ENCODE peak calls at places on chromosomes 5 and 9, in eight cellular contexts. P, B, K, X, C, I, Q and M are unnamed samples.

GRCh38 chr5:77973253-77973609 is 197.1 kb upstream of the TBCA start:
- DNase-seq in C (no peak), K (no peak), B (no peak), P (no peak), X (no peak), Q (no peak), I (no peak), M (no peak)

GRCh38 chr5:59620535-59621212 is 272.9 kb downstream of the PDE4D start:
- DNase-seq in Q (no peak), C (no peak), B (no peak), K (no peak), I (no peak), X (no peak), P (no peak), M (no peak)

GRCh38 chr5:161094411-161094810 is 242.4 kb upstream of the ATP10B start:
- DNase-seq in P (no peak), C (peak; percentile 3), X (no peak), I (no peak), B (no peak), Q (no peak), K (no peak), M (no peak)

GRCh38 chr9:86098793-86099694 is at the start of gene GOLM1:
- DNase-seq in P (peak; percentile 64), B (peak; percentile 42), K (peak; percentile 61), I (peak; percentile 17), X (peak; percentile 63), Q (no peak), C (peak; percentile 60), M (peak; percentile 53)

GRCh38 chr9:105065119-105066088 is 137.4 kb upstream of the ABCA1 start:
- DNase-seq in K (no peak), C (no peak), B (no peak), Q (peak; percentile 91), X (peak; percentile 54), P (no peak), I (no peak), M (no peak)

GRCh38 chr5:178548751-178549150 is 41.4 kb downstream of the COL23A1 start:
- DNase-seq in C (no peak), P (no peak), B (no peak), Q (no peak), K (no peak), I (no peak), X (no peak), M (no peak)

GRCh38 chr5:154302181-154302580 is 111.6 kb downstream of the GALNT10 start:
- DNase-seq in X (no peak), B (no peak), K (no peak), Q (no peak), P (peak; percentile 72), I (peak; percentile 29), C (no peak), M (peak; percentile 9)

GRCh38 chr9:105457560-105458294 is 9.9 kb downstream of the FSD1L start:
- DNase-seq in I (no peak), K (no peak), Q (no peak), C (no peak), X (no peak), P (no peak), B (no peak), M (peak; percentile 65)

GRCh38 chr9:112360047-112360804 is 19.7 kb upstream of the HSDL2 start:
- DNase-seq in P (no peak), Q (no peak), K (no peak), C (peak; percentile 58), X (no peak), I (no peak), B (no peak), M (no peak)

GRCh38 chr9:124268248-124268647 is 10.5 kb downstream of the NEK6 start:
- DNase-seq in C (no peak), Q (no peak), K (no peak), B (no peak), I (no peak), P (no peak), X (no peak), M (no peak)

GRCh38 chr9:33620738-33621439 is 96.8 kb downstream of the ANKRD18B start:
- DNase-seq in Q (no peak), I (peak; percentile 89), C (peak; percentile 84), B (no peak), X (peak; percentile 23), P (no peak), K (no peak), M (no peak)

GRCh38 chr9:86354048-86354881 is at the start of gene TUT7:
- DNase-seq in C (peak; percentile 93), I (peak; percentile 95), P (peak; percentile 99), K (peak; percentile 97), B (peak; percentile 97), Q (peak; percentile 90), X (peak; percentile 95), M (peak; percentile 96)

GRCh38 chr5:62960781-62961180 is 382.2 kb downstream of the LRRC70 start:
- DNase-seq in P (no peak), B (no peak), I (no peak), C (no peak), Q (no peak), K (no peak), X (no peak), M (no peak)

GRCh38 chr9:72753261-72753893 is 199.5 kb downstream of the ALDH1A1 start:
- DNase-seq in X (peak; percentile 56), I (no peak), C (peak; percentile 31), Q (no peak), K (no peak), B (peak; percentile 37), P (no peak), M (no peak)

DNA sequence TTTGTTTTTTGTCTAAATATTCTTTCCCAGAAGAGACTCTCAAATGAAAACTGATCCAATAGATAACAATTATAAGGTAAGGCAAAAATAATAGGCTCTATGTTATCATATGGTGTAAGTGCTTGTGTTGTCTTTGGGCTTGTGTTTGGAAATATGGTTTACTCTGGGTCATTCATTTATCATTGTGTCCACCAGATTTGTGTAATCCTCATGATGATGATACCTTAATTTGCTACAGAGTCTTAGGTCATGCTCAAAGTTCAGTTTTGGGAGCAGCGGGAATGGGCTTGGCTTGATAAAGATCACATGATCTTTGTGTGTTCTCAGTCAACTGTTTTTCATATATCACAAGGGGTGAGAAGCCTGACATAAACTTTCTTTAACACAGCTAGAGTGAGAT is 34.2 kb downstream of the PLPPR1 start:
- DNase-seq in K (no peak), I (no peak), X (no peak), B (no peak), C (no peak), P (no peak), Q (peak; percentile 97), M (no peak)
- H3K9me3 ChIP-seq in K (no peaks in the 10 kb centered on the region), I (no peaks in the 10 kb centered on the region), X (no peaks in the 10 kb centered on the region), B (no peaks in the 10 kb centered on the region), C (no peaks in the 10 kb centered on the region), P (no peaks in the 10 kb centered on the region), Q (no peaks in the 10 kb centered on the region), M (no peaks in the 10 kb centered on the region)

GRCh38 chr5:31106259-31106658 is 87.2 kb upstream of the CDH6 start:
- DNase-seq in P (no peak), B (no peak), I (no peak), C (no peak), K (no peak), Q (no peak), X (no peak), M (no peak)

GRCh38 chr5:31104775-31105174 is 88.7 kb upstream of the CDH6 start:
- DNase-seq in X (no peak), I (no peak), P (no peak), B (no peak), C (no peak), K (no peak), Q (no peak), M (no peak)

DNA sequence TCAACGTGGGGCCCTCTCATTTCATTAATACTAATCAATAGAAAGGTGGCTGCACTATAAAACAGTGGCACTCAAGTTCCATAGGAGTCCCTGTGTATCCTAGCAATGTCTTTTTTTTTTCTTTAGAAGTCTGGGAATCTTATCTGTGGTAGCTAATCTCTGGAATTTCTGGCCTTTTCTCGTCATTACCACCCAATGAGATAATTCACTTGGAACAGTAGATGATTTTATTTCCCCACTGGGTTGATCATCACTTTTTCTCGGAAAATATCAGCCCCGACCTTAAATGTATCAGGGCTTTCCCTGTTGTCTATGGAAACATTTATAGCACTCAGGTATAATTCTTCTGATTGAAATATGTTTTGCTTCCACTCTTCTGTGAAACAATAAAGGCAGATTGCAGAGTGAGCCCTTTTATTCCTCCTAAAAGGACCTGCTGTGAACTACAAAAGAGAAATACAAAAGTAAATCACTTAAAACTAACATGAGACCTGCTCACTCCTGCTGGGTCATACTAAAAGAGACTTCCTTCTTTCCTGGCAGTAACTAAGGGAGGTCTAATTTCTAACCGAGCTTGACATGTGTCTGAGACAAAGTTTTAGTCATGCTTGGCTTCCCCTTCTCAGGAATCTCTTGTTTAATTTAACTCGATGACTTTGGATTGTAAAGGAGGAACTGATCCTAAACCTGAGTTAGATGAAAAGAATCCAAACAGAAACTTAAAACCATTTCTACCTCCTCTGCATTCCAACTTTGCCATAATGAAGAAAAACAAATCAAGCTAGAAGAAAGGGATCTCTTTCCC is 86.5 kb upstream of the CDH6 start:
- DNase-seq in B (no peak), P (no peak), K (no peak), C (peak; percentile 90), Q (no peak), X (no peak), I (no peak), M (no peak)
- TF ChIP-seq POLR2A in B (no peak), P (no peak), K (no peak), C (no peak), Q (no peak), X (no peak), I (no peak), M (no peak)

GRCh38 chr9:135919318-135919717 is 12.0 kb upstream of the CAMSAP1 start:
- DNase-seq in B (no peak), P (no peak), X (no peak), K (no peak), C (no peak), I (no peak), Q (no peak), M (no peak)
- H3K9me3 ChIP-seq in B (no peaks in the 10 kb centered on the region), P (no peaks in the 10 kb centered on the region), X (peaks cover 58% of the 10 kb centered on the region), K (peaks cover 34% of the 10 kb centered on the region), C (peaks cover 35% of the 10 kb centered on the region), I (no peaks in the 10 kb centered on the region), Q (peaks cover 25% of the 10 kb centered on the region), M (peaks cover 27% of the 10 kb centered on the region)

GRCh38 chr9:129063061-129063460 is 17.9 kb upstream of the DOLPP1 start:
- DNase-seq in X (no peak), B (no peak), P (no peak), I (no peak), K (no peak), C (no peak), Q (no peak), M (no peak)

GRCh38 chr9:129059796-129060785 is 20.8 kb upstream of the DOLPP1 start:
- DNase-seq in I (no peak), X (no peak), K (no peak), P (no peak), C (no peak), B (no peak), Q (no peak), M (no peak)

GRCh38 chr9:129068110-129068509 is 12.8 kb upstream of the DOLPP1 start:
- DNase-seq in K (no peak), P (no peak), B (no peak), I (no peak), X (no peak), Q (no peak), C (no peak), M (no peak)

GRCh38 chr9:129060991-129061390 is 19.9 kb upstream of the DOLPP1 start:
- DNase-seq in C (no peak), P (no peak), X (no peak), B (no peak), K (no peak), I (no peak), Q (no peak), M (no peak)

DNA sequence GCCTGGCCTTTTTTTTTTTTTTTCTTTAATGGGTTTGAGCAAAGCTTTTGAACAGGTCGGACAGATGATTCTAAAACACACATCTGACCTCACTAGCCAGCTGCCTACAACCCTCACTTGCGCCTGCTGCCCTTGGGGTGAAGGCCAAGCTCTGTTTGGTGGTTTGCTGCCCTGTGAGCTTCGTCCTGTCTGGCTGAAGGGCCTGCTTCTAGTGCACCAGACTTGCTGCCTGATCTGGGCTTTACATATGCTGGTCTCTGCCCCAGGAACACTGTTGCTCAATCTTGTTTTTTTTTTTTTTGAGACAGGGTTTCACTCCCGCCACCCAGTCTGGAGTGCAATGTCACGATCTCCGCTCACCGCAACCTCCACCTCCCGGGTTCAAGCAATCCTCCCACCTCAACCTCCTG is 16.4 kb upstream of the DOLPP1 start:
- DNase-seq in Q (peak; percentile 95), I (no peak), B (no peak), K (no peak), P (no peak), X (no peak), C (no peak), M (peak; percentile 77)
- TF ChIP-seq POLR2A in Q (peak; percentile 33), I (no peak), B (no peak), K (no peak), P (no peak), X (no peak), C (no peak), M (no peak)